ENCODE peak calls at places on chromosomes 1 and 21, in four cellular contexts. D is HepG2, T is H1, Q is GM12878. N is an unnamed sample. For H3K36me3, the result is how much of the 10 kb centered on the place peaks cover.

GRCh38 chr1:182761396-182762395 is 27.9 kb upstream of the NPL start:
- DNase-seq in T (no peak), D (no peak), Q (no peak), N (no peak)

GRCh38 chr1:155909894-155910293 is 1.3 kb downstream of the RIT1 start:
- DNase-seq in T (no peak), D (no peak), Q (no peak), N (no peak)

GRCh38 chr1:171468120-171468790 is 17.1 kb upstream of the PRRC2C start:
- DNase-seq in Q (no peak), D (no peak), T (no peak), N (no peak)

GRCh38 chr1:11350265-11350664 is 77.3 kb downstream of the UBIAD1 start:
- DNase-seq in Q (no peak), T (no peak), D (no peak), N (no peak)

GRCh38 chr1:10107985-10108663 is 75.4 kb downstream of the UBE4B start:
- DNase-seq in T (no peak), D (no peak), Q (no peak), N (peak)

GRCh38 chr1:54372978-54373377 is 33.2 kb downstream of the SSBP3 start:
- DNase-seq in Q (peak), T (no peak), D (no peak), N (no peak)

GRCh38 chr1:160808289-160808688 is 12.3 kb downstream of the LY9 start:
- DNase-seq in Q (no peak), T (no peak), D (no peak), N (no peak)

GRCh38 chr1:14724234-14724633 is 125.7 kb downstream of the KAZN start:
- DNase-seq in D (no peak), T (no peak), Q (no peak), N (no peak)

GRCh38 chr1:30809514-30810263 is 52.1 kb upstream of the LAPTM5 start:
- DNase-seq in T (no peak), Q (no peak), D (no peak), N (peak)

GRCh38 chr1:108695515-108695914 is 3.4 kb downstream of the PRPF38B start:
- DNase-seq in T (no peak), D (no peak), Q (no peak), N (no peak)

GRCh38 chr1:109396971-109397370 is 747 bp downstream of the SORT1 start:
- DNase-seq in D (no peak), T (no peak), Q (no peak), N (no peak)

GRCh38 chr1:208851376-208851775 is 607.2 kb upstream of the PLXNA2 start:
- DNase-seq in Q (no peak), T (no peak), D (no peak), N (no peak)

GRCh38 chr1:202315576-202316168 is 26.1 kb downstream of the UBE2T start:
- DNase-seq in D (peak), T (peak), Q (peak), N (peak)

GRCh38 chr1:55288245-55288644 is 73.1 kb upstream of the USP24 start:
- DNase-seq in D (no peak), Q (peak), T (no peak), N (no peak)

GRCh38 chr21:44925027-44925755 is 4.5 kb upstream of the ITGB2 start:
- DNase-seq in Q (no peak), T (no peak), D (no peak), N (no peak)

GRCh38 chr1:168585191-168585590 is 8.8 kb downstream of the XCL1 start:
- DNase-seq in D (no peak), T (no peak), Q (no peak), N (no peak)

GRCh38 chr1:152505083-152505482 is 5.5 kb upstream of the LCE5A start:
- DNase-seq in Q (no peak), D (no peak), T (no peak), N (no peak)

GRCh38 chr1:91020486-91020885 is 1.3 kb downstream of the ZNF644 start:
- DNase-seq in Q (no peak), T (no peak), D (no peak), N (no peak)

GRCh38 chr21:33901421-33902288 is 13.9 kb downstream of the ATP5PO start:
- DNase-seq in Q (no peak), D (peak), T (peak), N (peak)

GRCh38 chr1:27630859-27631491 is 4.0 kb downstream of the FGR start:
- DNase-seq in Q (peak), T (no peak), D (no peak), N (no peak)

GRCh38 chr1:153922076-153922837 is 515 bp downstream of the GATAD2B start:
- DNase-seq in T (peak), D (peak), Q (no peak), N (peak)

GRCh38 chr1:205301220-205301821 is 20.2 kb downstream of the NUAK2 start:
- DNase-seq in D (peak), T (peak), Q (no peak), N (peak)

GRCh38 chr1:203273869-203274602 is 31.3 kb upstream of the BTG2 start:
- DNase-seq in D (no peak), Q (no peak), T (no peak), N (no peak)

GRCh38 chr1:54850082-54850730 is 36.8 kb downstream of the DHCR24 start:
- DNase-seq in D (no peak), T (no peak), Q (no peak), N (no peak)

GRCh38 chr1:151491641-151492040 is 19.5 kb upstream of the CGN start:
- DNase-seq in T (no peak), Q (no peak), D (no peak), N (no peak)

GRCh38 chr1:32759997-32760623 is 57.0 kb downstream of the YARS1 start:
- DNase-seq in D (peak), T (peak), Q (no peak), N (peak)

GRCh38 chr21:45538381-45539045 is 3.7 kb downstream of the SLC19A1 start:
- DNase-seq in D (no peak), Q (no peak), T (no peak), N (no peak)

GRCh38 chr1:166857995-166858394 is 18.1 kb downstream of the TADA1 start:
- DNase-seq in D (no peak), Q (no peak), T (no peak), N (no peak)

GRCh38 chr1:36585760-36586072 is 103.0 kb upstream of the CSF3R start:
- DNase-seq in T (no peak), Q (no peak), D (no peak), N (no peak)

GRCh38 chr1:159798893-159799292 is 3.3 kb upstream of the FCRL6 start:
- DNase-seq in D (peak), T (no peak), Q (no peak), N (peak)

GRCh38 chr1:179809506-179810366 is 66.6 kb downstream of the FAM163A start:
- DNase-seq in Q (peak), D (peak), T (peak), N (peak)

GRCh38 chr1:151936653-151937052 is 27.3 kb upstream of the THEM4 start:
- DNase-seq in T (no peak), Q (no peak), D (peak), N (no peak)

GRCh38 chr1:227899141-227899819 is 48.5 kb downstream of the WNT9A start:
- DNase-seq in D (no peak), Q (no peak), T (no peak), N (no peak)

GRCh38 chr1:214102907-214103306 is 115.1 kb downstream of the PROX1 start:
- DNase-seq in T (no peak), D (peak), Q (no peak), N (no peak)

GRCh38 chr1:24786191-24786590 is 40.9 kb downstream of the CLIC4 start:
- DNase-seq in D (no peak), Q (no peak), T (no peak), N (no peak)

GRCh38 chr21:17725339-17725738 is 93.8 kb downstream of the C21orf91 start:
- DNase-seq in Q (no peak), T (no peak), D (no peak), N (no peak)

GRCh38 chr1:12810691-12811408 is 19.7 kb downstream of the PRAMEF1 start:
- DNase-seq in T (no peak), Q (no peak), D (no peak), N (no peak)

GRCh38 chr1:65897485-65897884 is 104.8 kb downstream of the PDE4B start:
- DNase-seq in T (no peak), Q (no peak), D (no peak), N (no peak)

GRCh38 chr1:175540928-175541645 is 202.3 kb downstream of the TNR start:
- DNase-seq in D (no peak), T (peak), Q (no peak), N (no peak)
- TF ChIP-seq SUZ12 in D (no peak), T (no peak), Q (no peak), N (no peak)

DNA sequence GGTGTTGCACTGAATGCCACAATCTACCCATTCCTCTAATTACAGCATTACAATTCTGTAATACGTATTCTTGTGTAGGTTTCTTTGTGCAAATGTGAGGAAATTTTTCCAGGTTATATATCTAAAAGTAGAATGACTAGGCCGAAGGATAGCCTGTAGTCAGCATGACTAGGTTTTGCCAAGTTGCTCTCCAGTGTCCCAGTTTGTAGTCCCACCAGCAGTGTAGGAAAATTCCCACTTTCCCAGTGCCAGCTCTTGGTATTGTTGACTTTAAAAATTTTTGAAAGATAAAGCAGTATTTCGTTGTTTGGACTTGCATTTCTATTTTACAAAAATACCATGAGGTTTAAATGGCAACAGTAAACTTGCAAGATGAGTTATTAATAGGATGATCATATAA is 3.0 kb downstream of the PARK7 start:
- DNase-seq in Q (no peak), T (no peak), D (no peak), N (no peak)
- H3K36me3 ChIP-seq in Q (under half), T (half or more), D (under half), N (half or more)

GRCh38 chr1:18901952-18902522 is 318 bp downstream of the ALDH4A1 start:
- DNase-seq in D (no peak), Q (no peak), T (no peak), N (no peak)
- TF ChIP-seq SUZ12 in D (no peak), Q (no peak), T (no peak), N (no peak)

GRCh38 chr21:37516998-37517397 is 150.4 kb downstream of the DYRK1A start:
- DNase-seq in Q (no peak), T (no peak), D (no peak), N (no peak)

GRCh38 chr21:37525810-37526209 is 159.2 kb downstream of the DYRK1A start:
- DNase-seq in D (no peak), T (no peak), Q (no peak), N (no peak)

GRCh38 chr21:37522641-37523295 is 156.2 kb downstream of the DYRK1A start:
- DNase-seq in Q (no peak), D (no peak), T (no peak), N (no peak)

GRCh38 chr21:37521658-37522057 is 155.1 kb downstream of the DYRK1A start:
- DNase-seq in Q (no peak), D (no peak), T (no peak), N (no peak)

DNA sequence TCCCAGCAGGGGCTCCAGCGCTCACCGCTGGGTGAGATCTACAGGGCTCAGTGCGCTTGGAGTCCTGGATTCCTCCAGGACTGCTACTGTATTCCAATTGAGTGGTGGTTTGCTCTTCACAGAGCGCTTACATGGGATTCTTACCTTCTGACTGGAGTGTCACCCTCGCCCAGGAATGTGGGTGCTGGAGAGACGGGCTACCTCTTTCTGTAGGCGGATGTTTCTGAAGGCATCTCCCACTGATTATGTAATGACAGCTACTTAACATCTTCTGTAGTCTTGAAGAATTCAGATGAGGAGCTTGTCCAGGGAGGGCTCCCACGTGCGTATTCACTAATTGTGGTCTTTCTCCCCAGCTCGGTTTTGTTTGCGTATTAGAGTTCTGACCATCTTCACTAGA is 154.2 kb downstream of the DYRK1A start:
- DNase-seq in Q (no peak), D (no peak), T (no peak), N (no peak)
- H3K36me3 ChIP-seq in Q (under half), D (under half), T (under half), N (under half)

GRCh38 chr1:219432191-219432606 is 180.7 kb downstream of the ZC3H11B start:
- DNase-seq in D (no peak), T (no peak), Q (no peak), N (no peak)
- TF ChIP-seq SUZ12 in D (no peak), T (no peak), Q (no peak), N (no peak)

N was measured in NT2/D1.